ENCODE peak calls at places on chromosomes 6 and 20, in nine cellular contexts. V, K, E, N, M, U, G, L and Y are unnamed samples.

GRCh38 chr20:20856956-20857355 is 144.5 kb upstream of the RALGAPA2 start:
- DNase-seq in G (no peak), E (no peak), U (no peak), L (no peak), V (no peak), N (no peak), M (no peak), K (no peak), Y (no peak)

GRCh38 chr6:28134015-28134414 is 7.7 kb upstream of the ZKSCAN8 start:
- DNase-seq in L (no peak), U (peak; percentile 30), G (peak; percentile 30), K (no peak), V (peak; percentile 26), E (peak; percentile 55), M (peak; percentile 70), N (peak; percentile 41), Y (peak; percentile 67)

GRCh38 chr6:166849762-166850181 is 106.6 kb downstream of the RNASET2 start:
- DNase-seq in E (peak; percentile 42), K (no peak), M (no peak), G (no peak), N (no peak), V (no peak), L (peak; percentile 61), U (no peak), Y (no peak)

GRCh38 chr20:38084425-38084951 is 50.9 kb downstream of the RPRD1B start:
- DNase-seq in G (no peak), V (peak; percentile 86), L (no peak), K (no peak), N (peak; percentile 48), E (no peak), M (peak; percentile 93), U (peak; percentile 80), Y (peak; percentile 87)

GRCh38 chr20:49620364-49621240 is 52.7 kb upstream of the PTGIS start:
- DNase-seq in N (no peak), U (no peak), M (no peak), E (no peak), K (no peak), V (no peak), L (peak; percentile 83), G (no peak), Y (no peak)

GRCh38 chr6:108559884-108560462 is 744 bp upstream of the FOXO3 start:
- DNase-seq in L (no peak), M (peak; percentile 73), V (peak; percentile 84), N (peak; percentile 61), K (peak; percentile 70), E (peak; percentile 80), G (peak; percentile 39), U (peak; percentile 72), Y (peak; percentile 73)

GRCh38 chr6:119484598-119484997 is 135.0 kb upstream of the MAN1A1 start:
- DNase-seq in K (peak; percentile 74), M (peak; percentile 67), U (peak; percentile 42), V (peak; percentile 93), G (peak; percentile 99), L (no peak), N (peak; percentile 99), E (peak; percentile 98), Y (peak; percentile 70)

GRCh38 chr20:1792274-1792673 is 102.9 kb upstream of the SIRPA start:
- DNase-seq in L (no peak), U (no peak), V (no peak), N (no peak), E (no peak), K (no peak), G (peak; percentile 81), M (no peak), Y (no peak)

GRCh38 chr6:48985025-48985424 is 478.0 kb downstream of the MMUT start:
- DNase-seq in U (no peak), E (peak; percentile 57), G (peak; percentile 18), N (no peak), M (peak; percentile 51), L (no peak), V (peak; percentile 59), K (no peak), Y (no peak)

GRCh38 chr6:21559238-21559637 is 34.3 kb upstream of the SOX4 start:
- DNase-seq in V (no peak), K (no peak), L (no peak), M (no peak), N (no peak), E (no peak), G (peak; percentile 25), U (no peak), Y (no peak)

GRCh38 chr6:151488226-151488625 is 5.6 kb upstream of the CCDC170 start:
- DNase-seq in K (no peak), E (peak; percentile 48), V (peak; percentile 5), M (no peak), G (peak; percentile 25), N (no peak), U (no peak), L (no peak), Y (no peak)

GRCh38 chr6:42294759-42295158 is 77.1 kb upstream of the MRPS10 start:
- DNase-seq in L (no peak), M (peak; percentile 46), N (peak; percentile 97), G (peak; percentile 99), K (peak; percentile 78), U (no peak), V (peak; percentile 83), E (peak; percentile 87), Y (peak; percentile 56)

GRCh38 chr6:148885154-148885870 is 138.5 kb downstream of the UST start:
- DNase-seq in V (peak; percentile 90), M (no peak), K (no peak), L (no peak), N (no peak), U (no peak), E (peak; percentile 94), G (peak; percentile 65), Y (peak; percentile 28)

GRCh38 chr6:55916188-55916587 is 40.8 kb upstream of the BMP5 start:
- DNase-seq in E (peak; percentile 22), V (peak; percentile 77), G (peak; percentile 26), U (no peak), L (no peak), N (no peak), M (peak; percentile 62), K (no peak), Y (peak; percentile 54)

DNA sequence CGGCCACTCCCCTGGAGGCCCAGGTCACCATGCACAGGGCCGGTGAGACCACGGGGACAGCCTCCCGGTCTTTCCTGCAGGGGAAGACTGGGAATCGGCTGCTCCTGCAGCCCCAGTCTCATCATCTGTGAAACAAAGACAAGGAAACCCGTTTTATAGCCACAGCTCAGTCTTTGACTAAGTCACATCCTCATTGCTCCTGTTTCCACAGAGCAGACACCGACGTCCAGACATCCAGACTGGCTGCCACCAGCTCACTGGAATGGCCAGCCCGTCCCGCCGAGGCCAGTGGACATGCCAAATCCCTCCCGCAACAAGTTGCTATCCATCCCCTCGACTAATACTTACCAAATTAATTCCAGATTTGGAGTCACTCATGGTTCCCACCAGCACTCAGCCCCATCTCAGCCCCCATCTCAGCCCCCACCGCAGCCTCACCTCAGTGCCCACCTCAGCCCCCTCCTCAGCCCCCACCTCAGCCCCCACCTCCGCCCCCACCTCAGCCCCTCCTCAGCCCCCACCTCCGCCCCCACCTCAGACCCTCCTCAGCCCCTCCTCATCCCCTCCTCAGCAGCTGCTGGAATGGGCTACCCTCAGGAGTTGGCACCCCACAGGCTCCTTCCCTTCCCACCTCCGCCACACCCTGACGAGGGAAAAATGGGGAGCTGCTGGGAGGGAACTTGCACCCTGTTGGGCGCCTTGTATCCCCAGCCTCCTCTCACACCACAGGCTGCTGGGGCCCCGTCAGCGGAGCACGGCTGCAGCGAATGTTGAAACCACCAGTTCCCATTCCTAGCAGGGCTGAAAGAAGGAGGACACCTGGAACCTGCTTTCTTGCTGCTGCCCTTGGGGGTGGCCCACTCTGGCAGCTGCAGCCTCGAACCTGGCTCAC is 48.7 kb downstream of the YTHDF1 start:
- DNase-seq in L (no peak), M (no peak), U (no peak), N (no peak), G (no peak), V (no peak), K (peak; percentile 95), E (no peak), Y (no peak)
- H3K4me3 ChIP-seq in L (no peak overlapping the region), M (no peak overlapping the region), U (no peak overlapping the region), N (no peak overlapping the region), G (no peak overlapping the region), V (no peak overlapping the region), K (no peak overlapping the region), E (no peak overlapping the region), Y (no peak overlapping the region)

DNA sequence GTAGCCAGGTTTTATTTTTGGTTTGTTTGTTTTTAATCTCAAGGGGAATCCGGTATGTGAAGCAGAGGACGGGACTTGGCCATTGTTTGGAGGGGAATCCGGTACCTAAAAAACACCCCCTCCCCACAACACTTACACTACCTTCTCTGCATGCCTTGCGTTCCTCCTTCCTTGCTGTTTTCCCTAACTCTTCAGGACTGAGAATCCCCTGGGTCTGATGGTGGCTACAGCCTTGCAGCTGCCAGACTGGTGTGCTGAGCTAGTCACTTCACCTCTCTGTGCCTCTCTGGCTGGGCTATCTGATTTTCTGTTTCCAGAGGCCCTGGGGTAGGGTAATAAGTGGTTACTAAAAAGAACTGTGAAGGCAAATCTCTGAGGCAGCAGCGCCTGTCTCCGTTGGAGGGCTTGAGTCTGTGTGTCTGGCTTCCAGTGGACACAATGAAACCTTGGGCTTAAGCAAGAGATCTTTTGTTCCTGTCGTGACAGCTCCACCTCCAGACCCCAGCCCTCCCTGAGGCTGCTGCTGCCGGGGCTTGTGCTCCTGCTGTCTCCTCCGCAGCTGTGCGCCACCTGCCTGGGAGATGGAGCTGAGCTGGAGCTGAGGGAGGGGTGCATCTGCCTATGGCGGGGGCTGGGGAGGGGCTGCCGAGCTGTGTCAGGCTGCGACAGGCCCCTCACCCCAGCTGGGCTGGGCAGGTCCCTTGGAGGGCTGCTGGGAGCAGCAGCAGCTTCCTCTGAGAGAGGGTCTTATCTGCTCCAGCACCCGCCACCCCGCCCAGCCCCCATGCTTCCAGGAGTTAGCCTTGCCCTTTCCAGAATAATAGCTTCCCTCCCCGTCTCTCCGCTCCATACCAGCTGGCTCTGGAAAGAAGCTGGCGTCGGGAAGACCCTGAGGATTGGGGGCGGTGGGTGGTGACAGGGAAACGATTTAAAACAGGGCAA is 65.8 kb upstream of the CCDC167 start:
- DNase-seq in L (no peak), E (no peak), G (no peak), N (no peak), V (peak; percentile 31), U (peak; percentile 85), M (no peak), K (no peak), Y (peak; percentile 13)
- TF ChIP-seq CTCF in L (peak; percentile 51), E (no peak), G (peak; percentile 9), N (no peak), V (no peak), U (no peak), M (peak; percentile 21), K (no peak), Y (no peak)

DNA sequence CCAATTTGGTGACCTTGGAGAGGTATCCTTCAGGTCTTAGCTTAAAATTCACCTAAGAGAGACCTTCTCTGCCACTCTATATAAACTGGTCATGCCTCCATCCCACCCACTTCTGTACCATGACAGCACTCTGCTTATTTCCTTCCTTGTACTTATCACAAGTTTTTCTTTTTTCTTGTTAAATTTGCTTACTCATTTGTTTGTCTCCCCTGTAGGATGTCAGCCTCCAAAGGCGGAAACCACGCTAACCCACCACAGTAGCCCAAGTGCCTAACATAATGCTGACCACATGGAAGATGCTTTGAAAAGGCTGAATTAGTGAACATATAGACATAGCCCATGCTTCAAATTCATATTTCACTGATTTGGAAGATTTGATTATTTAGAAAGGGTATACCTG is 5.4 kb downstream of the BMP6 start:
- DNase-seq in E (no peak), M (no peak), N (no peak), G (no peak), V (no peak), U (no peak), L (no peak), K (no peak), Y (peak; percentile 33)
- H3K4me3 ChIP-seq in E (no peak overlapping the region), M (no peak overlapping the region), N (peak overlapping the region; percentile 32), G (no peak overlapping the region), V (no peak overlapping the region), U (no peak overlapping the region), L (no peak overlapping the region), K (no peak overlapping the region), Y (peak overlapping the region; percentile 31)

GRCh38 chr6:157235600-157236039 is 87.7 kb downstream of the TMEM242 start:
- DNase-seq in G (peak; percentile 19), U (peak; percentile 71), N (no peak), L (no peak), M (peak; percentile 60), V (peak; percentile 56), K (no peak), E (peak; percentile 45), Y (peak; percentile 55)
- TF ChIP-seq CTCF in G (peak; percentile 76), U (peak; percentile 73), N (no peak), L (peak; percentile 48), M (peak; percentile 76), V (peak; percentile 68), K (peak; percentile 52), E (peak; percentile 56), Y (peak; percentile 54)